ENCODE peak calls at places on chromosomes 5 and 9, in seven cellular contexts. L is spleen; G is nephron progenitor cell; Q is HEK293T; S is NCI-H2081; K is upper lobe of right lung; P is stimulated activated CD8-positive, alpha-beta memory T cell treated with anti-CD3 and anti-CD28 coated beads, Interleukin-12 subunit alpha, Interleukin-12 subunit beta, amount 100 ng/mL, for 4 hours. Z is an unnamed sample.

GRCh38 chr9:90556897-90557296 is 85.7 kb downstream of the DIRAS2 start:
- DNase-seq in L (no peak), G (no peak), Q (no peak), S (no peak), K (no peak), P (no peak), Z (no peak)

GRCh38 chr9:135255033-135255842 is 167.8 kb downstream of the OLFM1 start:
- DNase-seq in L (peak), G (no peak), Q (no peak), S (no peak), K (peak), P (no peak), Z (peak)

GRCh38 chr9:102085548-102085947 is 347.1 kb upstream of the GRIN3A start:
- DNase-seq in L (no peak), G (no peak), Q (no peak), S (no peak), K (no peak), P (no peak), Z (no peak)

GRCh38 chr9:107422189-107422802 is 67.3 kb downstream of the KLF4 start:
- DNase-seq in L (peak), G (peak), Q (peak), S (peak), K (peak), P (no peak), Z (peak)

GRCh38 chr5:73391441-73391871 is 57.1 kb downstream of the FOXD1 start:
- DNase-seq in L (no peak), G (no peak), Q (no peak), S (no peak), K (no peak), P (no peak), Z (no peak)

GRCh38 chr5:163916376-163916775 is 411.0 kb downstream of the MAT2B start:
- DNase-seq in L (no peak), G (no peak), Q (no peak), S (no peak), K (no peak), P (no peak), Z (no peak)

GRCh38 chr5:156414381-156414780 is 87.4 kb downstream of the SGCD start:
- DNase-seq in L (no peak), G (no peak), Q (no peak), S (no peak), K (no peak), P (no peak), Z (no peak)

GRCh38 chr9:72156586-72156985 is 7.3 kb downstream of the GDA start:
- DNase-seq in L (no peak), G (no peak), Q (no peak), S (no peak), K (no peak), P (no peak), Z (no peak)

GRCh38 chr9:88710449-88710848 is 175.5 kb downstream of the NXNL2 start:
- DNase-seq in L (no peak), G (no peak), Q (no peak), S (no peak), K (no peak), P (no peak), Z (no peak)

GRCh38 chr5:57784106-57784505 is 301.5 kb upstream of the ACTBL2 start:
- DNase-seq in L (no peak), G (no peak), Q (no peak), S (no peak), K (no peak), P (no peak), Z (no peak)